ENCODE peak calls at places on chromosome 1, in eight cellular contexts. One of them, this sample, is unnamed.

GRCh38 chr1:61139324-61140055 is 57.1 kb downstream of the NFIA start:
- DNase-seq in lower lobe of right lung: no peak
- DNase-seq in GM19239: no peak
- DNase-seq in fibroblast of the aortic adventitia: peak; percentile 74
- DNase-seq in GM12891: no peak
- DNase-seq in NCI-H82: peak; percentile 56
- DNase-seq in HAP-1: peak; percentile 51
- DNase-seq in stimulated activated naive B cell treated with anti-CD40 and anti-IgM and Interleukin-4, amounts not matched to agents 10 μg/mL and 1 μg/mL and 100 μg/mL, for 72 hours: no peak
- DNase-seq in this sample: peak; percentile 79

GRCh38 chr1:172411791-172412338 is 8.6 kb upstream of the C1orf105 start:
- DNase-seq in lower lobe of right lung: no peak
- DNase-seq in GM19239: no peak
- DNase-seq in fibroblast of the aortic adventitia: no peak
- DNase-seq in GM12891: no peak
- DNase-seq in NCI-H82: no peak
- DNase-seq in HAP-1: no peak
- DNase-seq in stimulated activated naive B cell treated with anti-CD40 and anti-IgM and Interleukin-4, amounts not matched to agents 10 μg/mL and 1 μg/mL and 100 μg/mL, for 72 hours: no peak
- DNase-seq in this sample: no peak

GRCh38 chr1:150093805-150094204 is 26.2 kb downstream of the VPS45 start:
- DNase-seq in lower lobe of right lung: no peak
- DNase-seq in GM19239: no peak
- DNase-seq in fibroblast of the aortic adventitia: no peak
- DNase-seq in GM12891: no peak
- DNase-seq in NCI-H82: no peak
- DNase-seq in HAP-1: no peak
- DNase-seq in stimulated activated naive B cell treated with anti-CD40 and anti-IgM and Interleukin-4, amounts not matched to agents 10 μg/mL and 1 μg/mL and 100 μg/mL, for 72 hours: no peak
- DNase-seq in this sample: no peak

GRCh38 chr1:211549092-211549749 is 29.7 kb downstream of the SLC30A1 start:
- DNase-seq in lower lobe of right lung: no peak
- DNase-seq in GM19239: no peak
- DNase-seq in fibroblast of the aortic adventitia: no peak
- DNase-seq in GM12891: no peak
- DNase-seq in NCI-H82: no peak
- DNase-seq in HAP-1: no peak
- DNase-seq in stimulated activated naive B cell treated with anti-CD40 and anti-IgM and Interleukin-4, amounts not matched to agents 10 μg/mL and 1 μg/mL and 100 μg/mL, for 72 hours: no peak
- DNase-seq in this sample: no peak

GRCh38 chr1:47931395-47931794 is 65.8 kb downstream of the TRABD2B start:
- DNase-seq in lower lobe of right lung: no peak
- DNase-seq in GM19239: no peak
- DNase-seq in fibroblast of the aortic adventitia: no peak
- DNase-seq in GM12891: no peak
- DNase-seq in NCI-H82: peak; percentile 20
- DNase-seq in HAP-1: no peak
- DNase-seq in stimulated activated naive B cell treated with anti-CD40 and anti-IgM and Interleukin-4, amounts not matched to agents 10 μg/mL and 1 μg/mL and 100 μg/mL, for 72 hours: no peak
- DNase-seq in this sample: no peak

GRCh38 chr1:194273660-194274059 is 1087.2 kb upstream of the B3GALT2 start:
- DNase-seq in lower lobe of right lung: no peak
- DNase-seq in GM19239: no peak
- DNase-seq in fibroblast of the aortic adventitia: no peak
- DNase-seq in GM12891: no peak
- DNase-seq in NCI-H82: no peak
- DNase-seq in HAP-1: no peak
- DNase-seq in stimulated activated naive B cell treated with anti-CD40 and anti-IgM and Interleukin-4, amounts not matched to agents 10 μg/mL and 1 μg/mL and 100 μg/mL, for 72 hours: no peak
- DNase-seq in this sample: peak; percentile 22

GRCh38 chr1:23004112-23004511 is 11.5 kb downstream of the TEX46 start:
- DNase-seq in lower lobe of right lung: no peak
- DNase-seq in GM19239: no peak
- DNase-seq in fibroblast of the aortic adventitia: no peak
- DNase-seq in GM12891: no peak
- DNase-seq in NCI-H82: no peak
- DNase-seq in HAP-1: no peak
- DNase-seq in stimulated activated naive B cell treated with anti-CD40 and anti-IgM and Interleukin-4, amounts not matched to agents 10 μg/mL and 1 μg/mL and 100 μg/mL, for 72 hours: no peak
- DNase-seq in this sample: no peak

GRCh38 chr1:3744646-3745045 is 7.6 kb upstream of the CCDC27 start:
- DNase-seq in lower lobe of right lung: peak; percentile 41
- DNase-seq in GM19239: no peak
- DNase-seq in fibroblast of the aortic adventitia: no peak
- DNase-seq in GM12891: no peak
- DNase-seq in NCI-H82: no peak
- DNase-seq in HAP-1: no peak
- DNase-seq in stimulated activated naive B cell treated with anti-CD40 and anti-IgM and Interleukin-4, amounts not matched to agents 10 μg/mL and 1 μg/mL and 100 μg/mL, for 72 hours: no peak
- DNase-seq in this sample: no peak